ENCODE peak calls at places on chromosomes 3 and 15, in six cellular contexts. One of them, this sample, is unnamed.

GRCh38 chr3:149657458-149657795 is 398 bp downstream of the WWTR1 start:
- DNase-seq in CD4-positive, alpha-beta T cell: no peak
- DNase-seq in fibroblast of lung: peak; percentile 70
- DNase-seq in progenitor cell of endocrine pancreas: peak; percentile 17
- DNase-seq in uterus: peak; percentile 67
- DNase-seq in BJ: no peak
- DNase-seq in this sample: peak; percentile 62

GRCh38 chr3:95588473-95588872 is 1225.9 kb upstream of the EPHA6 start:
- DNase-seq in CD4-positive, alpha-beta T cell: no peak
- DNase-seq in fibroblast of lung: no peak
- DNase-seq in progenitor cell of endocrine pancreas: no peak
- DNase-seq in uterus: no peak
- DNase-seq in BJ: no peak
- DNase-seq in this sample: no peak

GRCh38 chr15:61337541-61337940 is 108.4 kb upstream of the RORA start:
- DNase-seq in CD4-positive, alpha-beta T cell: no peak
- DNase-seq in fibroblast of lung: no peak
- DNase-seq in progenitor cell of endocrine pancreas: no peak
- DNase-seq in uterus: no peak
- DNase-seq in BJ: no peak
- DNase-seq in this sample: no peak

GRCh38 chr3:124761250-124761796 is 31.1 kb downstream of the UMPS start:
- DNase-seq in CD4-positive, alpha-beta T cell: peak; percentile 82
- DNase-seq in fibroblast of lung: peak; percentile 88
- DNase-seq in progenitor cell of endocrine pancreas: peak; percentile 60
- DNase-seq in uterus: peak; percentile 93
- DNase-seq in BJ: peak; percentile 49
- DNase-seq in this sample: peak; percentile 89

GRCh38 chr15:67781907-67782559 is 43.3 kb upstream of the SKOR1 start:
- DNase-seq in CD4-positive, alpha-beta T cell: no peak
- DNase-seq in fibroblast of lung: no peak
- DNase-seq in progenitor cell of endocrine pancreas: no peak
- DNase-seq in uterus: no peak
- DNase-seq in BJ: no peak
- DNase-seq in this sample: no peak

GRCh38 chr15:38487383-38487782 is 33.5 kb downstream of the FAM98B start:
- DNase-seq in CD4-positive, alpha-beta T cell: no peak
- DNase-seq in fibroblast of lung: no peak
- DNase-seq in progenitor cell of endocrine pancreas: no peak
- DNase-seq in uterus: no peak
- DNase-seq in BJ: no peak
- DNase-seq in this sample: no peak

GRCh38 chr15:74438696-74439316 is 5.0 kb upstream of the SEMA7A start:
- DNase-seq in CD4-positive, alpha-beta T cell: peak; percentile 78
- DNase-seq in fibroblast of lung: peak; percentile 75
- DNase-seq in progenitor cell of endocrine pancreas: peak; percentile 49
- DNase-seq in uterus: peak; percentile 71
- DNase-seq in BJ: no peak
- DNase-seq in this sample: peak; percentile 42

GRCh38 chr3:193207290-193207689 is 33.7 kb upstream of the PLAAT1 start:
- DNase-seq in CD4-positive, alpha-beta T cell: no peak
- DNase-seq in fibroblast of lung: peak; percentile 3
- DNase-seq in progenitor cell of endocrine pancreas: no peak
- DNase-seq in uterus: no peak
- DNase-seq in BJ: no peak
- DNase-seq in this sample: no peak

GRCh38 chr15:99057697-99058420 is 47.0 kb upstream of the SYNM start:
- DNase-seq in CD4-positive, alpha-beta T cell: no peak
- DNase-seq in fibroblast of lung: no peak
- DNase-seq in progenitor cell of endocrine pancreas: no peak
- DNase-seq in uterus: no peak
- DNase-seq in BJ: no peak
- DNase-seq in this sample: no peak

GRCh38 chr3:183253961-183254815 is 1.1 kb downstream of the B3GNT5 start:
- DNase-seq in CD4-positive, alpha-beta T cell: no peak
- DNase-seq in fibroblast of lung: no peak
- DNase-seq in progenitor cell of endocrine pancreas: peak; percentile 55
- DNase-seq in uterus: peak; percentile 38
- DNase-seq in BJ: no peak
- DNase-seq in this sample: peak; percentile 87
- TF ChIP-seq CTCF in CD4-positive, alpha-beta T cell: no peak
- TF ChIP-seq CTCF in fibroblast of lung: no peak
- TF ChIP-seq CTCF in progenitor cell of endocrine pancreas: peak; percentile 26
- TF ChIP-seq CTCF in uterus: peak; percentile 8
- TF ChIP-seq CTCF in BJ: no peak
- TF ChIP-seq CTCF in this sample: no peak

DNA sequence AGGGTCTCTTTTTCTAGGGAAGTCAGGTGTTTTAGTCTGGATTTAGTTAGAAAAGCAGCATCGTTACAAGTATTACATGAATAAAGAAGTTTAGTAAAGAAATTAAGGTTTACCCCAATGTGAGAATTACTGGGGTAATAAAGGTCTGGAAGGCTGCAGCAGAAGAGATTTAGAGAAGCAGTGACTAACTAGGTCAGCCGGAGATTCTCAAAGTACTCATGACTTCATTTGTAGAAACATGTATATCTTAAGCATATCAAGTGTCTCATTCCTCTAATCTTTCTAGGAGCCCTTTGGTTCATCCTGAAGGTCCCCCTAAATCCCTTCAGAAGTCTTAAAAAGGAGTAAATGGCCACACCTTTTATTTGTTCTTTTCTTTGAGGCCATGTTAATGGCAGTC is 26.0 kb downstream of the DTWD1 start:
- DNase-seq in CD4-positive, alpha-beta T cell: no peak
- DNase-seq in fibroblast of lung: no peak
- DNase-seq in progenitor cell of endocrine pancreas: no peak
- DNase-seq in uterus: no peak
- DNase-seq in BJ: no peak
- DNase-seq in this sample: no peak
- TF ChIP-seq CTCF in CD4-positive, alpha-beta T cell: no peak
- TF ChIP-seq CTCF in fibroblast of lung: no peak
- TF ChIP-seq CTCF in progenitor cell of endocrine pancreas: no peak
- TF ChIP-seq CTCF in uterus: no peak
- TF ChIP-seq CTCF in BJ: no peak
- TF ChIP-seq CTCF in this sample: no peak

DNA sequence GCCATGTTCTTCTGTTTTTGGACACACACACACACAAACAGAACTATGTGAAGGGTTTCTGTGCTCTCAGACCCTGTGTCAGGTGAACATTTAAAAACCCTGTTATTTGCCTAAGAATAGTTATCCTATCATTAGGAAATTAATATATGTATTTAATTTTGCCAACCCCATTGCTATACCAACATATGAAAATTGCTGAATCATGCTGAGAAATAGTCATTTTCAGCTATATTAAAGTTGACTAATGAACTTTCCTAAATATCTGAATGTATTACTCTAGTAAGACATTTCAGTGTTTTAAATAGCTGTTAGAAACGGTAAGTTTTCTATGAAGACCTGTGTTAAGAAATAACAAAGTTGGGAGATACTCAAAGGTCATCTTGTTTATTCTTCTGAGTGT is 596.9 kb upstream of the GRM7 start:
- DNase-seq in CD4-positive, alpha-beta T cell: no peak
- DNase-seq in fibroblast of lung: no peak
- DNase-seq in progenitor cell of endocrine pancreas: no peak
- DNase-seq in uterus: no peak
- DNase-seq in BJ: no peak
- DNase-seq in this sample: no peak
- TF ChIP-seq CTCF in CD4-positive, alpha-beta T cell: no peak
- TF ChIP-seq CTCF in fibroblast of lung: no peak
- TF ChIP-seq CTCF in progenitor cell of endocrine pancreas: no peak
- TF ChIP-seq CTCF in uterus: no peak
- TF ChIP-seq CTCF in BJ: no peak
- TF ChIP-seq CTCF in this sample: no peak

DNA sequence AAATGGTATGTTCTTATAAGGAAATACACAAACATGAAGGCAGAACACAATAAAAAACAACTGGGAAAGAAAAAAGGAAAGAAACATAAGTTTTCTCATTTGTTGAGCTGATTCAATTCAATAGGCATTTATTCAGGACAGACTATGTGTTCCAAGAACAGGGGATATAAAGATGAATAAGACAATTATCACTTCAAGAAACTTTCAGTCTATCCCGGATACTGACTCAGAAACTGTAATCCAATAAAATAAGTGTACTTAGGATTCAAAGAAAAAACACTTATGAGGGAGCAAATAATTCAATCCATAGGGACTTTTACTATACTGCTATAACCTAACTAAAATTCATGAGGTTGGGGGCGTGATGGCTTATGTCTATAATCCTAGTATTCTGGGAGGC is 3.5 kb upstream of the POPDC2 start:
- DNase-seq in CD4-positive, alpha-beta T cell: no peak
- DNase-seq in fibroblast of lung: no peak
- DNase-seq in progenitor cell of endocrine pancreas: no peak
- DNase-seq in uterus: no peak
- DNase-seq in BJ: peak; percentile 54
- DNase-seq in this sample: no peak
- TF ChIP-seq CTCF in CD4-positive, alpha-beta T cell: no peak
- TF ChIP-seq CTCF in fibroblast of lung: no peak
- TF ChIP-seq CTCF in progenitor cell of endocrine pancreas: no peak
- TF ChIP-seq CTCF in uterus: no peak
- TF ChIP-seq CTCF in BJ: no peak
- TF ChIP-seq CTCF in this sample: no peak

DNA sequence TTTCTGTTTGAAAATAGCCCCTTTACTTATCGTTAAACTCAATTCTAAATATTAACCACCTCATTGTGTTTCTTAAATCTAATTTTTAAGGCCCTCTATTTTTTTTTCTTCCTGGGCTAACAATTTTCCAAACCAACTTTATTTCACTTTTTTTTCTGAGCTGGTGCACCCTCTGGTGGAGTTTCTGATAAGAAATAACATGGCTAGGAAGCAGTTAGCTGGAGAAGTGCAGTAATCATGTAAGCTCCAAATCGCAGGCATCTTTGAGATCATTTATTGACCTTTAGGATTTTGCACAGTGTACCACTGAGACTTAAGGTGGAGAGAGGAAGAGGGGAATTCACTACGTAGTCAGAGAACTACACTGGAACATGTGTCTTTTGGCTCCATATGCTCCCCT is 6.4 kb downstream of the TMEM207 start:
- DNase-seq in CD4-positive, alpha-beta T cell: no peak
- DNase-seq in fibroblast of lung: peak; percentile 43
- DNase-seq in progenitor cell of endocrine pancreas: no peak
- DNase-seq in uterus: no peak
- DNase-seq in BJ: no peak
- DNase-seq in this sample: no peak
- TF ChIP-seq CTCF in CD4-positive, alpha-beta T cell: no peak
- TF ChIP-seq CTCF in fibroblast of lung: peak; percentile 44
- TF ChIP-seq CTCF in progenitor cell of endocrine pancreas: peak; percentile 49
- TF ChIP-seq CTCF in uterus: no peak
- TF ChIP-seq CTCF in BJ: peak; percentile 43
- TF ChIP-seq CTCF in this sample: no peak

GRCh38 chr3:144921710-144922109 is 950.1 kb downstream of the DIPK2A start:
- DNase-seq in CD4-positive, alpha-beta T cell: no peak
- DNase-seq in fibroblast of lung: no peak
- DNase-seq in progenitor cell of endocrine pancreas: no peak
- DNase-seq in uterus: no peak
- DNase-seq in BJ: no peak
- DNase-seq in this sample: no peak
- TF ChIP-seq CTCF in CD4-positive, alpha-beta T cell: no peak
- TF ChIP-seq CTCF in fibroblast of lung: no peak
- TF ChIP-seq CTCF in progenitor cell of endocrine pancreas: no peak
- TF ChIP-seq CTCF in uterus: no peak
- TF ChIP-seq CTCF in BJ: no peak
- TF ChIP-seq CTCF in this sample: no peak

GRCh38 chr3:194265505-194265892 is 85.6 kb downstream of the CPN2 start:
- DNase-seq in CD4-positive, alpha-beta T cell: no peak
- DNase-seq in fibroblast of lung: peak; percentile 98
- DNase-seq in progenitor cell of endocrine pancreas: no peak
- DNase-seq in uterus: peak; percentile 89
- DNase-seq in BJ: peak; percentile 56
- DNase-seq in this sample: peak; percentile 95

GRCh38 chr3:194268659-194269487 is 82.3 kb downstream of the CPN2 start:
- DNase-seq in CD4-positive, alpha-beta T cell: peak; percentile 15
- DNase-seq in fibroblast of lung: peak; percentile 5
- DNase-seq in progenitor cell of endocrine pancreas: no peak
- DNase-seq in uterus: no peak
- DNase-seq in BJ: no peak
- DNase-seq in this sample: no peak

GRCh38 chr3:194266658-194267005 is 84.5 kb downstream of the CPN2 start:
- DNase-seq in CD4-positive, alpha-beta T cell: no peak
- DNase-seq in fibroblast of lung: peak; percentile 4
- DNase-seq in progenitor cell of endocrine pancreas: no peak
- DNase-seq in uterus: no peak
- DNase-seq in BJ: no peak
- DNase-seq in this sample: no peak

GRCh38 chr3:194267744-194268658 is 83.1 kb downstream of the CPN2 start:
- DNase-seq in CD4-positive, alpha-beta T cell: peak; percentile 23
- DNase-seq in fibroblast of lung: peak; percentile 47
- DNase-seq in progenitor cell of endocrine pancreas: no peak
- DNase-seq in uterus: peak; percentile 87
- DNase-seq in BJ: no peak
- DNase-seq in this sample: no peak

GRCh38 chr3:194265996-194266657 is 85.0 kb downstream of the CPN2 start:
- DNase-seq in CD4-positive, alpha-beta T cell: no peak
- DNase-seq in fibroblast of lung: peak; percentile 9
- DNase-seq in progenitor cell of endocrine pancreas: no peak
- DNase-seq in uterus: no peak
- DNase-seq in BJ: no peak
- DNase-seq in this sample: no peak
- TF ChIP-seq CTCF in CD4-positive, alpha-beta T cell: no peak
- TF ChIP-seq CTCF in fibroblast of lung: no peak
- TF ChIP-seq CTCF in progenitor cell of endocrine pancreas: no peak
- TF ChIP-seq CTCF in uterus: no peak
- TF ChIP-seq CTCF in BJ: no peak
- TF ChIP-seq CTCF in this sample: no peak

GRCh38 chr15:51782357-51782896 is 31.0 kb downstream of the TMOD2 start:
- DNase-seq in CD4-positive, alpha-beta T cell: no peak
- DNase-seq in fibroblast of lung: peak; percentile 22
- DNase-seq in progenitor cell of endocrine pancreas: no peak
- DNase-seq in uterus: no peak
- DNase-seq in BJ: no peak
- DNase-seq in this sample: no peak
- TF ChIP-seq CTCF in CD4-positive, alpha-beta T cell: no peak
- TF ChIP-seq CTCF in fibroblast of lung: peak; percentile 36
- TF ChIP-seq CTCF in progenitor cell of endocrine pancreas: peak; percentile 53
- TF ChIP-seq CTCF in uterus: no peak
- TF ChIP-seq CTCF in BJ: peak; percentile 23
- TF ChIP-seq CTCF in this sample: no peak

DNA sequence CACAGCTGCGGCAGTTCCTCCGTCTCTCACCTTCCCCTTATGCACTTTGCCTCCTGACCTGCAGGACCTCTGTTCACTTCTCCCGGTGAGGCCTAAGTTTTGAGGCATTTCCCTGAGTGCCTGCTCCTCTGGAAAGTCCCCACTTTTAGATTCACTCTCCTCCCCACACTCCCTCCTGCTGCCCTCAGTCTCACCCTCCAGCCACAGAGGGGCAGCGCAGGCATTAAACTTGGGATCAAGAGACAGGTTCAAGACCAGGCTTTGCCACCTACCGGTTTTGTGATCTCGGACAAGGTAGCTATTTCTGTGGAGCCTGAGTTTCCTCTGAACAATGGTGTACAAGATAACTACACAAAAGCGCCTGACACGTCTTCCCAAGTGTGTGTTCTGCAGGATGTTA is 19.4 kb downstream of the SLC6A11 start:
- DNase-seq in CD4-positive, alpha-beta T cell: no peak
- DNase-seq in fibroblast of lung: no peak
- DNase-seq in progenitor cell of endocrine pancreas: no peak
- DNase-seq in uterus: no peak
- DNase-seq in BJ: no peak
- DNase-seq in this sample: no peak
- TF ChIP-seq CTCF in CD4-positive, alpha-beta T cell: no peak
- TF ChIP-seq CTCF in fibroblast of lung: no peak
- TF ChIP-seq CTCF in progenitor cell of endocrine pancreas: no peak
- TF ChIP-seq CTCF in uterus: no peak
- TF ChIP-seq CTCF in BJ: no peak
- TF ChIP-seq CTCF in this sample: no peak